ENCODE peak calls at places on chromosomes 13 and 19, in four cellular contexts. One of them, this sample, is unnamed.

GRCh38 chr19:48490980-48491792 is 20.4 kb downstream of the LMTK3 start:
- DNase-seq in GM23338: peak; percentile 88
- DNase-seq in K562: peak; percentile 94
- DNase-seq in hepatocyte: peak; percentile 79
- DNase-seq in this sample: peak; percentile 88

GRCh38 chr19:50203281-50204080 is at the start of gene MYH14:
- DNase-seq in GM23338: peak; percentile 97
- DNase-seq in K562: peak; percentile 96
- DNase-seq in hepatocyte: peak; percentile 96
- DNase-seq in this sample: peak; percentile 97

GRCh38 chr13:100984349-100984748 is 309.8 kb upstream of the TMTC4 start:
- DNase-seq in GM23338: no peak
- DNase-seq in K562: no peak
- DNase-seq in hepatocyte: no peak
- DNase-seq in this sample: no peak

GRCh38 chr13:22080832-22081231 is 410.0 kb downstream of the FGF9 start:
- DNase-seq in GM23338: peak; percentile 65
- DNase-seq in K562: no peak
- DNase-seq in hepatocyte: no peak
- DNase-seq in this sample: no peak

GRCh38 chr19:18086590-18087138 is at the start of gene IL12RB1:
- DNase-seq in GM23338: no peak
- DNase-seq in K562: no peak
- DNase-seq in hepatocyte: no peak
- DNase-seq in this sample: no peak

GRCh38 chr13:103403148-103403740 is 337.0 kb upstream of the SLC10A2 start:
- DNase-seq in GM23338: no peak
- DNase-seq in K562: no peak
- DNase-seq in hepatocyte: peak; percentile 17
- DNase-seq in this sample: no peak

GRCh38 chr13:99374994-99375805 is 68.0 kb upstream of the GPR183 start:
- DNase-seq in GM23338: no peak
- DNase-seq in K562: no peak
- DNase-seq in hepatocyte: no peak
- DNase-seq in this sample: no peak

GRCh38 chr19:29308977-29309520 is 96.1 kb upstream of the UQCRFS1 start:
- DNase-seq in GM23338: peak; percentile 64
- DNase-seq in K562: no peak
- DNase-seq in hepatocyte: no peak
- DNase-seq in this sample: peak; percentile 46

GRCh38 chr19:28472843-28473242 is 740.1 kb downstream of the UQCRFS1 start:
- DNase-seq in GM23338: no peak
- DNase-seq in K562: no peak
- DNase-seq in hepatocyte: no peak
- DNase-seq in this sample: no peak

GRCh38 chr19:49936549-49936948 is 7.2 kb upstream of the NUP62 start:
- DNase-seq in GM23338: no peak
- DNase-seq in K562: no peak
- DNase-seq in hepatocyte: no peak
- DNase-seq in this sample: no peak

GRCh38 chr19:49957262-49957915 is 3.6 kb downstream of the SIGLEC11 start:
- DNase-seq in GM23338: no peak
- DNase-seq in K562: no peak
- DNase-seq in hepatocyte: no peak
- DNase-seq in this sample: no peak

GRCh38 chr19:17538684-17539287 is 16.7 kb upstream of the COLGALT1 start:
- DNase-seq in GM23338: peak; percentile 36
- DNase-seq in K562: no peak
- DNase-seq in hepatocyte: no peak
- DNase-seq in this sample: no peak

GRCh38 chr13:65677906-65678305 is 1552.2 kb downstream of the PCDH9 start:
- DNase-seq in GM23338: peak; percentile 34
- DNase-seq in K562: no peak
- DNase-seq in hepatocyte: no peak
- DNase-seq in this sample: no peak

GRCh38 chr13:114234266-114234644 is 442 bp upstream of the CDC16 start:
- DNase-seq in GM23338: peak; percentile 21
- DNase-seq in K562: no peak
- DNase-seq in hepatocyte: no peak
- DNase-seq in this sample: no peak

GRCh38 chr19:47275866-47276461 is 1.3 kb downstream of the INAFM1 start:
- DNase-seq in GM23338: no peak
- DNase-seq in K562: no peak
- DNase-seq in hepatocyte: no peak
- DNase-seq in this sample: no peak

GRCh38 chr19:14002571-14003278 is 3.4 kb downstream of the RFX1 start:
- DNase-seq in GM23338: no peak
- DNase-seq in K562: peak; percentile 5
- DNase-seq in hepatocyte: no peak
- DNase-seq in this sample: no peak

GRCh38 chr13:31765441-31765840 is 26.1 kb downstream of the RXFP2 start:
- DNase-seq in GM23338: no peak
- DNase-seq in K562: no peak
- DNase-seq in hepatocyte: no peak
- DNase-seq in this sample: no peak

GRCh38 chr13:32595306-32595705 is 9.1 kb downstream of the PDS5B start:
- DNase-seq in GM23338: no peak
- DNase-seq in K562: no peak
- DNase-seq in hepatocyte: no peak
- DNase-seq in this sample: no peak

GRCh38 chr13:30618186-30618937 is 642 bp downstream of the USPL1 start:
- DNase-seq in GM23338: no peak
- DNase-seq in K562: peak; percentile 6
- DNase-seq in hepatocyte: peak; percentile 25
- DNase-seq in this sample: peak; percentile 15

GRCh38 chr19:13920940-13921744 is 15.1 kb downstream of the CC2D1A start:
- DNase-seq in GM23338: peak; percentile 76
- DNase-seq in K562: peak; percentile 74
- DNase-seq in hepatocyte: no peak
- DNase-seq in this sample: peak; percentile 50

GRCh38 chr13:111461445-111462149 is 141.2 kb downstream of the TEX29 start:
- DNase-seq in GM23338: no peak
- DNase-seq in K562: no peak
- DNase-seq in hepatocyte: no peak
- DNase-seq in this sample: no peak

GRCh38 chr13:40230833-40231266 is 435.6 kb downstream of the FOXO1 start:
- DNase-seq in GM23338: no peak
- DNase-seq in K562: no peak
- DNase-seq in hepatocyte: peak; percentile 13
- DNase-seq in this sample: no peak

GRCh38 chr13:51451134-51451466 is 1.7 kb downstream of the INTS6 start:
- DNase-seq in GM23338: no peak
- DNase-seq in K562: no peak
- DNase-seq in hepatocyte: no peak
- DNase-seq in this sample: no peak

GRCh38 chr19:13977803-13978202 is 25.5 kb downstream of the DCAF15 start:
- DNase-seq in GM23338: no peak
- DNase-seq in K562: no peak
- DNase-seq in hepatocyte: no peak
- DNase-seq in this sample: no peak

GRCh38 chr13:22736768-22737092 is 444.0 kb upstream of the SGCG start:
- DNase-seq in GM23338: no peak
- DNase-seq in K562: no peak
- DNase-seq in hepatocyte: no peak
- DNase-seq in this sample: no peak

GRCh38 chr13:79481685-79482052 is 714 bp downstream of the NDFIP2 start:
- DNase-seq in GM23338: no peak
- DNase-seq in K562: peak; percentile 10
- DNase-seq in hepatocyte: peak; percentile 25
- DNase-seq in this sample: no peak

GRCh38 chr19:50669319-50670101 is 20.3 kb downstream of the C19orf81 start:
- DNase-seq in GM23338: peak; percentile 35
- DNase-seq in K562: peak; percentile 73
- DNase-seq in hepatocyte: peak; percentile 44
- DNase-seq in this sample: no peak

GRCh38 chr13:50400930-50401553 is 385.8 kb downstream of the KCNRG start:
- DNase-seq in GM23338: no peak
- DNase-seq in K562: no peak
- DNase-seq in hepatocyte: no peak
- DNase-seq in this sample: no peak

GRCh38 chr19:48403606-48404005 is 10.1 kb downstream of the GRIN2D start:
- DNase-seq in GM23338: peak; percentile 93
- DNase-seq in K562: peak; percentile 36
- DNase-seq in hepatocyte: peak; percentile 70
- DNase-seq in this sample: peak; percentile 80

GRCh38 chr19:34428549-34429285 is 536 bp downstream of the UBA2 start:
- DNase-seq in GM23338: peak; percentile 37
- DNase-seq in K562: peak; percentile 89
- DNase-seq in hepatocyte: peak; percentile 58
- DNase-seq in this sample: peak; percentile 61

GRCh38 chr19:44025217-44025936 is at the start of gene ZNF222:
- DNase-seq in GM23338: peak; percentile 91
- DNase-seq in K562: peak; percentile 69
- DNase-seq in hepatocyte: peak; percentile 89
- DNase-seq in this sample: peak; percentile 83

GRCh38 chr19:18856385-18857126 is 24.8 kb downstream of the UPF1 start:
- DNase-seq in GM23338: peak; percentile 43
- DNase-seq in K562: no peak
- DNase-seq in hepatocyte: peak; percentile 55
- DNase-seq in this sample: peak; percentile 58

DNA sequence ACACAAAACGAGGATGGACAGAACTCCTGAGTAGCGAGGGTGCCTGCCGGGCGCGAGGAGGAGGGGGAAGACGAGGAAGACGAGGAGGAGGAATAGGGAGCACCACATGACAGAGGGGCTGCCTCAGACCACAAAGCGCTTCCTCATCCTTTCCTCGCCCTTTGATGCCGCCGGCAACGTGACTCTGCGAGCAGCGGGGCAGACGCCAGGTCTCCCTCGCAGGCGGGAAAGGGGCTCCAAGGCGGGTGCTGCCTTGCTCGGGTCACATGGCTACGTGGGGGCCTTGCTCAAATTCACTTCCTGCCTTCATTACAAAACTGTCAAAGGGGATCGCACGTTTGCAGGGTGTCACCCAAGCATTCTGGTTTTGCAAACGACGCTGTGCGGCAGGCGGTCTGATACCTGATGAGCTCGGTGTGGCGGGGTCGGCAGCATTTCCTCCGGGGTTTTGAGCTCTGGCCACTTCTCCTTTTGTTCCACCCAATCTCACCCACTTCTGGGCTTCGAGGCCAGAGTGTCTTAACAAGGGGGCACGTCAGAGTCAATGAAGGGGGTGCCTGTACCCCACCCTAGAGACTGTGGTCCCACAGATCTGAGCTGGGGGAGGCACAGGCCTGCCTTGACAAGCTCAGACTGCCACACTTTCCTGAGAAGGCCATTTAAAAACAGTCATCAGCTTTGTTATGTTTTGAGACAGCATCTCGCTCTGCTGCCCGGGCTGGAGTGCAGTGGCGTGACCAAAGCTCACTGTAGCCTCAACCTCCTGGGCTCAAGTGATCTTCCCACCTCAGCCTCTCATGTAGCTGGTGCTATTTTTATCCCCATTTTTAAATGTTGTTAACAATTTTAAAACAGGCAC is 14.9 kb downstream of the MAP2K2 start:
- DNase-seq in GM23338: no peak
- DNase-seq in K562: no peak
- DNase-seq in hepatocyte: no peak
- DNase-seq in this sample: no peak
- H4K20me1 ChIP-seq in GM23338: peaks cover 5% of the 10 kb centered on the region
- H4K20me1 ChIP-seq in K562: no peaks in the 10 kb centered on the region
- H4K20me1 ChIP-seq in hepatocyte: no peaks in the 10 kb centered on the region
- H4K20me1 ChIP-seq in this sample: no peaks in the 10 kb centered on the region

GRCh38 chr19:2132731-2133490 is 18.5 kb downstream of the AP3D1 start:
- DNase-seq in GM23338: no peak
- DNase-seq in K562: no peak
- DNase-seq in hepatocyte: no peak
- DNase-seq in this sample: no peak
- H4K20me1 ChIP-seq in GM23338: peaks cover 24% of the 10 kb centered on the region
- H4K20me1 ChIP-seq in K562: no peaks in the 10 kb centered on the region
- H4K20me1 ChIP-seq in hepatocyte: peaks cover 38% of the 10 kb centered on the region
- H4K20me1 ChIP-seq in this sample: peaks cover 52% of the 10 kb centered on the region

GRCh38 chr19:39146686-39147450 is 21.3 kb downstream of the PAK4 start:
- DNase-seq in GM23338: peak; percentile 51
- DNase-seq in K562: no peak
- DNase-seq in hepatocyte: no peak
- DNase-seq in this sample: no peak

GRCh38 chr19:39147480-39147879 is 21.9 kb downstream of the PAK4 start:
- DNase-seq in GM23338: no peak
- DNase-seq in K562: no peak
- DNase-seq in hepatocyte: no peak
- DNase-seq in this sample: no peak

GRCh38 chr19:39145180-39145953 is 19.8 kb downstream of the PAK4 start:
- DNase-seq in GM23338: no peak
- DNase-seq in K562: no peak
- DNase-seq in hepatocyte: peak; percentile 71
- DNase-seq in this sample: no peak

GRCh38 chr19:39144487-39145071 is 19.0 kb downstream of the PAK4 start:
- DNase-seq in GM23338: peak; percentile 46
- DNase-seq in K562: no peak
- DNase-seq in hepatocyte: peak; percentile 23
- DNase-seq in this sample: peak; percentile 62

GRCh38 chr19:39146091-39146490 is 20.5 kb downstream of the PAK4 start:
- DNase-seq in GM23338: no peak
- DNase-seq in K562: no peak
- DNase-seq in hepatocyte: no peak
- DNase-seq in this sample: no peak
- H4K20me1 ChIP-seq in GM23338: peaks cover 19% of the 10 kb centered on the region
- H4K20me1 ChIP-seq in K562: peaks cover 19% of the 10 kb centered on the region
- H4K20me1 ChIP-seq in hepatocyte: peaks cover 15% of the 10 kb centered on the region
- H4K20me1 ChIP-seq in this sample: peaks cover 77% of the 10 kb centered on the region

GRCh38 chr13:113216165-113217056 is 7.0 kb downstream of the CUL4A start:
- DNase-seq in GM23338: peak; percentile 70
- DNase-seq in K562: no peak
- DNase-seq in hepatocyte: peak; percentile 54
- DNase-seq in this sample: peak; percentile 61
- H4K20me1 ChIP-seq in GM23338: peaks cover 36% of the 10 kb centered on the region
- H4K20me1 ChIP-seq in K562: peaks cover 5% of the 10 kb centered on the region
- H4K20me1 ChIP-seq in hepatocyte: peaks cover 90% of the 10 kb centered on the region
- H4K20me1 ChIP-seq in this sample: peaks cover 38% of the 10 kb centered on the region

GRCh38 chr13:45219938-45220375 is 19.1 kb upstream of the KCTD4 start:
- DNase-seq in GM23338: peak; percentile 33
- DNase-seq in K562: no peak
- DNase-seq in hepatocyte: no peak
- DNase-seq in this sample: no peak
- H4K20me1 ChIP-seq in GM23338: no peaks in the 10 kb centered on the region
- H4K20me1 ChIP-seq in K562: no peaks in the 10 kb centered on the region
- H4K20me1 ChIP-seq in hepatocyte: no peaks in the 10 kb centered on the region
- H4K20me1 ChIP-seq in this sample: peaks cover 14% of the 10 kb centered on the region

GRCh38 chr19:2769218-2769617 is 13.9 kb downstream of the SGTA start:
- DNase-seq in GM23338: no peak
- DNase-seq in K562: no peak
- DNase-seq in hepatocyte: no peak
- DNase-seq in this sample: no peak

GRCh38 chr19:2774083-2774679 is 8.9 kb downstream of the SGTA start:
- DNase-seq in GM23338: no peak
- DNase-seq in K562: no peak
- DNase-seq in hepatocyte: no peak
- DNase-seq in this sample: no peak

GRCh38 chr19:2770055-2771013 is 12.7 kb downstream of the SGTA start:
- DNase-seq in GM23338: no peak
- DNase-seq in K562: no peak
- DNase-seq in hepatocyte: no peak
- DNase-seq in this sample: no peak

GRCh38 chr19:2774953-2775555 is 8.0 kb downstream of the SGTA start:
- DNase-seq in GM23338: no peak
- DNase-seq in K562: no peak
- DNase-seq in hepatocyte: no peak
- DNase-seq in this sample: no peak

GRCh38 chr19:2771786-2772674 is 11.0 kb downstream of the SGTA start:
- DNase-seq in GM23338: no peak
- DNase-seq in K562: no peak
- DNase-seq in hepatocyte: no peak
- DNase-seq in this sample: no peak
- H4K20me1 ChIP-seq in GM23338: peaks cover 37% of the 10 kb centered on the region
- H4K20me1 ChIP-seq in K562: peaks cover 32% of the 10 kb centered on the region
- H4K20me1 ChIP-seq in hepatocyte: peaks cover 62% of the 10 kb centered on the region
- H4K20me1 ChIP-seq in this sample: peaks cover 73% of the 10 kb centered on the region